ENCODE peak calls at places on chromosomes 4 and X, in six cellular contexts. T is T-cell, K is sigmoid colon, E is COR-L47, V is T-helper 9 cell, W is Right ventricle myocardium superior. F is an unnamed sample.

GRCh38 chr4:7217039-7217438 is 24.7 kb downstream of the SORCS2 start:
- DNase-seq in T (no peak), K (no peak), E (no peak), V (no peak), W (no peak), F (no peak)

GRCh38 chrX:31679861-31680260 is 608.0 kb upstream of the FTHL17 start:
- DNase-seq in T (no peak), K (no peak), E (no peak), V (no peak), W (no peak), F (no peak)

GRCh38 chr4:1964971-1965370 is 43.8 kb downstream of the NELFA start:
- DNase-seq in T (no peak), K (no peak), E (no peak), V (no peak), W (no peak), F (no peak)

GRCh38 chr4:2243682-2244380 is 1.9 kb upstream of the HAUS3 start:
- DNase-seq in T (no peak), K (peak; percentile 78), E (no peak), V (no peak), W (peak; percentile 67), F (no peak)

GRCh38 chr4:1012031-1012739 is 759 bp downstream of the FGFRL1 start:
- DNase-seq in T (peak; percentile 39), K (peak; percentile 78), E (peak; percentile 56), V (peak; percentile 41), W (no peak), F (peak; percentile 37)

GRCh38 chr4:169803417-169803816 is 45.7 kb upstream of the HPF1 start:
- DNase-seq in T (no peak), K (no peak), E (no peak), V (no peak), W (no peak), F (no peak)

GRCh38 chrX:102659790-102660757 is 8.8 kb downstream of the GPRASP1 start:
- DNase-seq in T (peak; percentile 86), K (peak; percentile 92), E (peak; percentile 41), V (peak; percentile 74), W (peak; percentile 91), F (peak; percentile 68)

GRCh38 chr4:89868999-89869589 is 25.6 kb upstream of the MMRN1 start:
- DNase-seq in T (no peak), K (no peak), E (no peak), V (no peak), W (no peak), F (no peak)

GRCh38 chr4:140673729-140674128 is 82.5 kb downstream of the TBC1D9 start:
- DNase-seq in T (no peak), K (no peak), E (no peak), V (no peak), W (no peak), F (no peak)

GRCh38 chr4:1793496-1793840 is 375 bp downstream of the FGFR3 start:
- DNase-seq in T (peak; percentile 32), K (no peak), E (no peak), V (peak; percentile 41), W (no peak), F (no peak)

GRCh38 chrX:1852082-1852481 is 237.2 kb downstream of the ASMT start:
- DNase-seq in T (no peak), K (no peak), E (no peak), V (no peak), W (no peak), F (no peak)

GRCh38 chr4:182207806-182208483 is 35.3 kb upstream of the TENM3 start:
- DNase-seq in T (no peak), K (no peak), E (no peak), V (no peak), W (no peak), F (no peak)

GRCh38 chrX:134236690-134237362 is at the start of gene CCDC160:
- DNase-seq in T (peak; percentile 3), K (peak; percentile 64), E (no peak), V (no peak), W (peak; percentile 66), F (no peak)

GRCh38 chrX:130497531-130497930 is 95.7 kb downstream of the RBMX2 start:
- DNase-seq in T (no peak), K (no peak), E (no peak), V (no peak), W (no peak), F (no peak)

GRCh38 chr4:70666369-70666768 is at the start of gene JCHAIN:
- DNase-seq in T (no peak), K (no peak), E (no peak), V (no peak), W (no peak), F (no peak)

GRCh38 chr4:135368826-135369225 is 1167.2 kb upstream of the PABPC4L start:
- DNase-seq in T (no peak), K (no peak), E (no peak), V (no peak), W (no peak), F (no peak)

GRCh38 chrX:16433021-16433420 is 216.9 kb upstream of the S100G start:
- DNase-seq in T (peak; percentile 9), K (no peak), E (no peak), V (no peak), W (no peak), F (no peak)

GRCh38 chrX:21972721-21973120 is 32.2 kb downstream of the SMS start:
- DNase-seq in T (peak; percentile 46), K (no peak), E (no peak), V (peak; percentile 34), W (no peak), F (peak; percentile 15)

GRCh38 chrX:69021561-69021960 is 143.7 kb downstream of the PJA1 start:
- DNase-seq in T (no peak), K (no peak), E (no peak), V (no peak), W (no peak), F (no peak)

GRCh38 chrX:20409991-20410390 is 143.3 kb upstream of the RPS6KA3 start:
- DNase-seq in T (no peak), K (no peak), E (no peak), V (no peak), W (no peak), F (no peak)